ENCODE peak calls at places on chromosomes 3 and 15, in five cellular contexts. V, Z, W, A and S are unnamed samples.

GRCh38 chr3:45426161-45426560 is 37.8 kb downstream of the LARS2 start:
- DNase-seq in V (no peak), Z (no peak), W (no peak), A (peak), S (no peak)

GRCh38 chr3:111932962-111933361 is 45.9 kb upstream of the ABHD10 start:
- DNase-seq in V (no peak), Z (no peak), W (no peak), A (no peak), S (no peak)

GRCh38 chr15:75107509-75107904 is 84.1 kb downstream of the PPCDC start:
- DNase-seq in V (no peak), Z (no peak), W (no peak), A (no peak), S (no peak)

GRCh38 chr3:1969269-1969668 is 129.4 kb upstream of the CNTN4 start:
- DNase-seq in V (no peak), Z (no peak), W (no peak), A (no peak), S (no peak)

GRCh38 chr3:192907784-192908183 is 9.9 kb downstream of the MB21D2 start:
- DNase-seq in V (no peak), Z (no peak), W (no peak), A (no peak), S (no peak)

GRCh38 chr3:139774570-139775302 is 97.0 kb upstream of the NMNAT3 start:
- DNase-seq in V (peak), Z (no peak), W (peak), A (peak), S (no peak)

GRCh38 chr3:100407977-100408532 is 6.7 kb downstream of the LNP1 start:
- DNase-seq in V (no peak), Z (no peak), W (no peak), A (peak), S (no peak)

GRCh38 chr15:56917652-56918045 is 795 bp upstream of the TCF12 start:
- DNase-seq in V (no peak), Z (no peak), W (no peak), A (no peak), S (peak)

GRCh38 chr3:47692158-47692557 is 89.5 kb downstream of the SMARCC1 start:
- DNase-seq in V (no peak), Z (no peak), W (no peak), A (no peak), S (no peak)

GRCh38 chr3:52682016-52682415 is 3.7 kb downstream of the PBRM1 start:
- DNase-seq in V (peak), Z (no peak), W (no peak), A (peak), S (peak)

GRCh38 chr15:37823601-37824275 is 110.7 kb upstream of the TMCO5A start:
- DNase-seq in V (no peak), Z (no peak), W (no peak), A (no peak), S (no peak)

GRCh38 chr3:39447637-39448483 is 19.6 kb upstream of the MOBP start:
- DNase-seq in V (peak), Z (peak), W (no peak), A (peak), S (peak)

GRCh38 chr15:25051399-25052154 is 96.8 kb downstream of the SNRPN start:
- DNase-seq in V (no peak), Z (peak), W (no peak), A (no peak), S (no peak)

GRCh38 chr3:189270248-189270832 is 98.6 kb downstream of the TPRG1 start:
- DNase-seq in V (peak), Z (peak), W (peak), A (peak), S (peak)

GRCh38 chr15:70504988-70505387 is 258.4 kb downstream of the UACA start:
- DNase-seq in V (no peak), Z (no peak), W (no peak), A (no peak), S (no peak)

GRCh38 chr15:86691091-86691490 is 611.4 kb downstream of the AGBL1 start:
- DNase-seq in V (no peak), Z (no peak), W (no peak), A (no peak), S (no peak)

GRCh38 chr3:178454714-178455113 is 81.5 kb upstream of the KCNMB2 start:
- DNase-seq in V (peak), Z (peak), W (peak), A (peak), S (no peak)

GRCh38 chr15:99755692-99756409 is 22.6 kb upstream of the LYSMD4 start:
- DNase-seq in V (peak), Z (no peak), W (no peak), A (peak), S (peak)

GRCh38 chr3:127889976-127890650 is 24.9 kb upstream of the KBTBD12 start:
- DNase-seq in V (no peak), Z (no peak), W (no peak), A (no peak), S (peak)

GRCh38 chr3:5358911-5359310 is 171.4 kb downstream of the EDEM1 start:
- DNase-seq in V (no peak), Z (no peak), W (no peak), A (no peak), S (no peak)

GRCh38 chr15:78242128-78242527 is 7.8 kb upstream of the ACSBG1 start:
- DNase-seq in V (no peak), Z (no peak), W (no peak), A (peak), S (peak)

GRCh38 chr15:71547066-71547465 is 263.3 kb upstream of the NR2E3 start:
- DNase-seq in V (no peak), Z (no peak), W (peak), A (peak), S (no peak)

GRCh38 chr3:101966202-101966722 is 116.9 kb downstream of the NFKBIZ start:
- DNase-seq in V (no peak), Z (no peak), W (no peak), A (no peak), S (no peak)

GRCh38 chr3:58635371-58636285 is 30.9 kb downstream of the FAM3D start:
- DNase-seq in V (no peak), Z (no peak), W (no peak), A (no peak), S (peak)

DNA sequence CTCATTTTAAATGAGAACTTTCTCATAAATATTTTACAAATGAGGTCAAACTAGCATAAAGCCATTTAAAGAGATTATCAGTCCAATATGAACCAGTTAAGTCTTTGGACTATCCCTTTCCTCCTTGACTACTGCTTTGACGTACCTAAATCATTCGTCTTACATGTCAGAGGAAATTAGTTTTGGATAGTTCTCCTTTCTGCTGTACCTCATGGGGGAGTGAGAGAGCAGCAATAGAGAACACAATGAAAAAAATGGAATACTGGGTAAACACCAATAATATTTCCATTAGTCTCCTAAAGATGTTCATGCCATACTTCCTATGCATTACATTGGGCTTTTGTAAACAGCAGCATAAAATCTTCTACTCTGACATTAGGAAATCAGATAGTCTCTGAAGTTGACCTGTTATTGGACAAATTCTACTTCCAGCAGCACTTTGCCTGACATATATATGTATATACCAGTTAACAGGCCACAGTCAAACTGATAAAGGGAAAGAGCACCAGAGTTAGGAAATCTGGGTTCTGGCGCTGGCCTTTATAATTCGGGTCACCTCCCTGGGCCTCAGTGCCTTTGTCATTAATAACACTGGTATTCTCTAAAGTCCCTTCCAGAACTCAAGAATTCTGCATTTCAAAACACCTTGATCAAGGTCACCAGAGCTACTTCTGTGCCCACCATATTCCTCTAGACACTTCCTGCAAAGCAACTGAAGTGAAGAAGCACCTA is 26.8 kb downstream of the TIMMDC1 start:
- DNase-seq in V (peak), Z (no peak), W (no peak), A (no peak), S (no peak)
- TF ChIP-seq CTCF in V (peak), Z (no peak), W (peak), A (peak), S (peak)

DNA sequence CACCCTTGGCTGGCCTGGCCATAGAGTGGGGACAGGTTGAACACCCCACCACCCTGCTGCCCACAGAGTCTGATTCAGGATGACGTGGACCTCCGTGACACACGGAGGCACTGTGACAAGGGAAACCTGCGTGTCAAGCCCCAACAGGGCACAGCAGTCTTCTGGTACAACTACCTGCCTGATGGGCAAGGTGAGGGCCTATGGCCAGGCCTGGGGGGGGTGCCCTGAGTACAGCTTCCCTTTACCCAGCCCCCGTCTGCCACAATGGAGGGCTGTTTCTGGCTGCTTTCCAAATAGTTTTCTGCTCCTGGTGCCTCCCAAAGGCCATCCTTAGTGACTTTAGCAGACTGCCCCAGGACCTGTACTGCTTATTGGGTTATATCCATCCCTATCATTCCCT is 1.2 kb upstream of the WDR6 start:
- DNase-seq in V (no peak), Z (no peak), W (no peak), A (no peak), S (no peak)
- H3K4me3 ChIP-seq in V (peak), Z (no peak), W (peak), A (peak), S (peak)

GRCh38 chr3:105367063-105367405 is 325 bp downstream of the ALCAM start:
- DNase-seq in V (no peak), Z (no peak), W (peak), A (peak), S (peak)

GRCh38 chr3:105368575-105369500 is 2.1 kb downstream of the ALCAM start:
- DNase-seq in V (peak), Z (peak), W (peak), A (peak), S (peak)

GRCh38 chr3:105367406-105368213 is 901 bp downstream of the ALCAM start:
- DNase-seq in V (peak), Z (peak), W (peak), A (peak), S (peak)

GRCh38 chr3:105366302-105367062 is at the start of gene ALCAM:
- DNase-seq in V (peak), Z (peak), W (peak), A (peak), S (peak)

GRCh38 chr3:105369501-105370371 is 3.0 kb downstream of the ALCAM start:
- DNase-seq in V (peak), Z (peak), W (peak), A (peak), S (peak)
- TF ChIP-seq CTCF in V (peak), Z (no peak), W (peak), A (peak), S (peak)

DNA sequence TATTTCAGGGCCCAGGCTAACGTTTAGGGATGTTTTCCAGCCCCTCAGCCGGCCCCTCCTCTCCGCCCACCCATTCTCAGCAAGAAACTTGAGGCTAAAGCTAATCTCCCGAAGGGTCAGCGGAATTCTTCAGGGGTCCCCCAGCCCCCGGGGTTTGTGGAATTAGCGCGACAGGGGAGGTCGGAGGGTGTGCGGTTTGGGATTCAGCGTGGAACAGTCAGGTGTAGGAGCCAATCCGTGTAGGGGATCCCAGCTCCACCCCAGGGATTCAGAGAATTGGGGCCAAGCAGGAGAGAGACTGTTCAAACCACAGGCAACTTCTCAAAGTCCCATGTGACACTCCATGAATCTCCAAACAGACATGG is 1.7 kb downstream of the PTX3 start:
- DNase-seq in V (peak), Z (no peak), W (no peak), A (peak), S (no peak)
- H3K4me3 ChIP-seq in V (peak), Z (no peak), W (peak), A (peak), S (no peak)

GRCh38 chr3:26015752-26016151 is 225.9 kb downstream of the OXSM start:
- DNase-seq in V (no peak), Z (no peak), W (no peak), A (no peak), S (no peak)
- TF ChIP-seq CTCF in V (no peak), Z (no peak), W (no peak), A (peak), S (no peak)

GRCh38 chr3:197512691-197513571 is 42.8 kb downstream of the BDH1 start:
- DNase-seq in V (no peak), Z (no peak), W (no peak), A (no peak), S (no peak)
- H3K4me3 ChIP-seq in V (no peak), Z (no peak), W (no peak), A (no peak), S (no peak)

GRCh38 chr15:29636921-29637320 is 185.3 kb downstream of the TJP1 start:
- DNase-seq in V (no peak), Z (no peak), W (no peak), A (no peak), S (no peak)

GRCh38 chr15:29636140-29636539 is 186.1 kb downstream of the TJP1 start:
- DNase-seq in V (no peak), Z (no peak), W (no peak), A (no peak), S (no peak)

GRCh38 chr15:29638781-29639180 is 183.5 kb downstream of the TJP1 start:
- DNase-seq in V (no peak), Z (no peak), W (no peak), A (no peak), S (no peak)

GRCh38 chr15:29638011-29638410 is 184.3 kb downstream of the TJP1 start:
- DNase-seq in V (no peak), Z (no peak), W (no peak), A (no peak), S (no peak)

DNA sequence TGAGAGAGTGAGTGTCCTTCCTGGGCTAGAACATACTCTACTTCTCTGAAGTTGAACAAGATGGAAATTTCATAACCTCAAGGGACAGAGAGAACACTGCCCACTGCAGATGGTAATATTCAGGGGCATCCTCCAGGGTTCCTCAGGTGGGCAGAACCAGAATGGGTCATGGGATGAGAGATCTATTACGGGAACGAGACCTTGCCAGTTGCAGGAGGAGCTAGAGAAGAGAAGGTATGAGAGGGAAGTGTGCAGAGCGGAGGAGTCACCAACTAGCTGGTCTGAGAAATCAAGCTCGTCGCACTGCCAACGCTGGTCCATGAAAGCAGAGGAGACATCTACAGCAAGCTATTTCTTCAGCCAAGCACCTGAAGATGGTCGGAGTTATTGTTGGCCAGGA is 184.7 kb downstream of the TJP1 start:
- DNase-seq in V (no peak), Z (no peak), W (no peak), A (no peak), S (no peak)
- TF ChIP-seq CTCF in V (no peak), Z (no peak), W (no peak), A (no peak), S (no peak)

GRCh38 chr15:97522362-97522761 is 438.1 kb upstream of the ARRDC4 start:
- DNase-seq in V (peak), Z (no peak), W (no peak), A (no peak), S (no peak)
- H3K4me3 ChIP-seq in V (peak), Z (no peak), W (peak), A (no peak), S (no peak)

GRCh38 chr3:186930639-186931486 is 537 bp downstream of the ST6GAL1 start:
- DNase-seq in V (peak), Z (peak), W (peak), A (peak), S (peak)
- TF ChIP-seq CTCF in V (peak), Z (no peak), W (peak), A (peak), S (peak)